ENCODE peak calls at places on chromosomes 16 and 17, in four cellular contexts. X, J, N and B are unnamed samples.

GRCh38 chr16:67872631-67873434 is at the start of gene EDC4:
- DNase-seq in J (peak), N (peak), X (peak), B (peak)

GRCh38 chr16:24471616-24472015 is 67.8 kb upstream of the RBBP6 start:
- DNase-seq in J (no peak), N (no peak), X (no peak), B (no peak)

GRCh38 chr17:12261354-12261753 is 240.7 kb downstream of the MAP2K4 start:
- DNase-seq in N (no peak), J (no peak), X (no peak), B (no peak)

GRCh38 chr16:4690946-4691665 is 2.3 kb upstream of the NUDT16L1 start:
- DNase-seq in N (no peak), X (no peak), J (no peak), B (no peak)

GRCh38 chr17:75447951-75448856 is 8.2 kb upstream of the TMEM94 start:
- DNase-seq in J (no peak), X (no peak), N (no peak), B (peak)

GRCh38 chr17:81516439-81516838 is 3.8 kb upstream of the ACTG1 start:
- DNase-seq in X (no peak), J (no peak), N (peak), B (peak)

GRCh38 chr16:10876799-10877341 is at the start of gene CIITA:
- DNase-seq in N (peak), X (peak), J (peak), B (peak)

GRCh38 chr17:64095144-64095882 is 34.6 kb downstream of the ERN1 start:
- DNase-seq in J (no peak), N (no peak), X (no peak), B (no peak)

GRCh38 chr17:41967141-41967920 is 736 bp downstream of the CNP start:
- DNase-seq in J (no peak), X (peak), N (no peak), B (no peak)

GRCh38 chr16:12930881-12931280 is 29.5 kb downstream of the SHISA9 start:
- DNase-seq in N (no peak), X (no peak), J (no peak), B (no peak)

GRCh38 chr16:57245472-57246113 is 534 bp downstream of the ARL2BP start:
- DNase-seq in X (peak), J (no peak), N (no peak), B (no peak)

GRCh38 chr17:76309461-76309860 is 1.4 kb upstream of the QRICH2 start:
- DNase-seq in J (no peak), N (no peak), X (peak), B (no peak)

GRCh38 chr16:11312718-11313492 is 31.8 kb upstream of the PRM1 start:
- DNase-seq in J (no peak), N (no peak), X (no peak), B (no peak)

GRCh38 chr17:77733576-77734296 is 224.8 kb upstream of the TNRC6C start:
- DNase-seq in X (no peak), N (no peak), J (no peak), B (no peak)

GRCh38 chr16:68509381-68509780 is 29.7 kb upstream of the ZFP90 start:
- DNase-seq in X (no peak), N (no peak), J (no peak), B (no peak)

GRCh38 chr17:2723505-2723996 is 12.0 kb upstream of the CLUH start:
- DNase-seq in X (no peak), J (no peak), N (no peak), B (no peak)